ENCODE peak calls at places on chromosomes 13 and 19, in seven cellular contexts. One of them, this sample, is unnamed.

GRCh38 chr19:58054792-58055482 is 4.1 kb upstream of the ZNF135 start:
- DNase-seq in neuronal stem cell: no peak
- DNase-seq in trophoblast cell: no peak
- DNase-seq in H9: peak; percentile 74
- DNase-seq in mesendoderm: peak; percentile 68
- DNase-seq in H1: peak; percentile 62
- DNase-seq in IMR-90: peak; percentile 2
- DNase-seq in this sample: no peak

GRCh38 chr19:42467437-42467760 is 24.7 kb upstream of the CXCL17 start:
- DNase-seq in mesendoderm: no peak
- DNase-seq in H9: no peak
- DNase-seq in trophoblast cell: no peak
- DNase-seq in neuronal stem cell: no peak
- DNase-seq in IMR-90: no peak
- DNase-seq in H1: no peak
- DNase-seq in this sample: no peak

GRCh38 chr13:41694902-41695301 is 237.6 kb downstream of the RGCC start:
- DNase-seq in H1: no peak
- DNase-seq in trophoblast cell: no peak
- DNase-seq in mesendoderm: no peak
- DNase-seq in neuronal stem cell: no peak
- DNase-seq in IMR-90: peak; percentile 95
- DNase-seq in H9: no peak
- DNase-seq in this sample: peak; percentile 96

GRCh38 chr13:100808848-100809247 is 134.3 kb upstream of the TMTC4 start:
- DNase-seq in trophoblast cell: no peak
- DNase-seq in H9: no peak
- DNase-seq in IMR-90: no peak
- DNase-seq in mesendoderm: no peak
- DNase-seq in neuronal stem cell: peak; percentile 38
- DNase-seq in H1: no peak
- DNase-seq in this sample: no peak

GRCh38 chr13:98206946-98207345 is 29.9 kb upstream of the RNF113B start:
- DNase-seq in H9: no peak
- DNase-seq in trophoblast cell: peak; percentile 22
- DNase-seq in H1: no peak
- DNase-seq in mesendoderm: no peak
- DNase-seq in IMR-90: peak; percentile 99
- DNase-seq in neuronal stem cell: no peak
- DNase-seq in this sample: peak; percentile 95

GRCh38 chr13:41533676-41534075 is 76.3 kb downstream of the RGCC start:
- DNase-seq in trophoblast cell: no peak
- DNase-seq in mesendoderm: no peak
- DNase-seq in H1: no peak
- DNase-seq in IMR-90: no peak
- DNase-seq in H9: no peak
- DNase-seq in neuronal stem cell: no peak
- DNase-seq in this sample: no peak

GRCh38 chr19:7544626-7545025 is 9.1 kb downstream of the PNPLA6 start:
- DNase-seq in H1: no peak
- DNase-seq in mesendoderm: no peak
- DNase-seq in neuronal stem cell: no peak
- DNase-seq in H9: no peak
- DNase-seq in IMR-90: no peak
- DNase-seq in trophoblast cell: no peak
- DNase-seq in this sample: no peak

GRCh38 chr13:61136101-61136500 is 279.5 kb downstream of the PCDH20 start:
- DNase-seq in H1: no peak
- DNase-seq in H9: no peak
- DNase-seq in neuronal stem cell: no peak
- DNase-seq in trophoblast cell: no peak
- DNase-seq in mesendoderm: no peak
- DNase-seq in IMR-90: no peak
- DNase-seq in this sample: no peak

GRCh38 chr13:111486801-111487200 is 166.4 kb downstream of the TEX29 start:
- DNase-seq in mesendoderm: no peak
- DNase-seq in H1: no peak
- DNase-seq in neuronal stem cell: no peak
- DNase-seq in IMR-90: no peak
- DNase-seq in trophoblast cell: no peak
- DNase-seq in H9: no peak
- DNase-seq in this sample: no peak

GRCh38 chr13:109154146-109154545 is 524.7 kb downstream of the MYO16 start:
- DNase-seq in H9: no peak
- DNase-seq in neuronal stem cell: no peak
- DNase-seq in trophoblast cell: peak; percentile 27
- DNase-seq in mesendoderm: no peak
- DNase-seq in IMR-90: no peak
- DNase-seq in H1: no peak
- DNase-seq in this sample: peak; percentile 84

GRCh38 chr19:12166596-12166995 is 3.7 kb downstream of the ZNF136 start:
- DNase-seq in H1: no peak
- DNase-seq in mesendoderm: no peak
- DNase-seq in IMR-90: peak; percentile 67
- DNase-seq in neuronal stem cell: no peak
- DNase-seq in H9: no peak
- DNase-seq in trophoblast cell: no peak
- DNase-seq in this sample: peak; percentile 48

DNA sequence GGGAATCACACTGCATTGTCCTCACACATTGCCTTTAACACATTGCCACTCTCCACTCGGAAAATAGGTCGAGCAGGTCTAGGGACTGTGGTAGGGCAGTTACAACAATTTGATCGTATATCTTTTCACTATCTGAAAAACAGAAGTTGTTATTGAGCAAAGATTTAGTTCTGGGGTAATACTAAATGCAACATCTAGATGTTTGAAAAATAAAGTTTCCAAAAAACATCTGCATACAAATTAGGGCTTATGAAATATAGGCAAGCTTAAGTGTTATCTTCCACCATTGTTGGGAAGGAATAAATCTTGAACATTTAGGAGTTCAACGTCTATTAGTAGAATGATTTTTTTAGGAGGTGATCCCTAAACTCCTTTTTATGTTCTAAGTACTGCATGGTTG is 768 bp upstream of the HS6ST3 start:
- DNase-seq in trophoblast cell: no peak
- DNase-seq in H1: no peak
- DNase-seq in neuronal stem cell: no peak
- DNase-seq in IMR-90: no peak
- DNase-seq in H9: no peak
- DNase-seq in mesendoderm: no peak
- DNase-seq in this sample: no peak
- H2BK5ac ChIP-seq in trophoblast cell: no peak overlapping the region
- H2BK5ac ChIP-seq in H1: no peak overlapping the region
- H2BK5ac ChIP-seq in neuronal stem cell: no peak overlapping the region
- H2BK5ac ChIP-seq in IMR-90: no peak overlapping the region
- H2BK5ac ChIP-seq in H9: no peak overlapping the region
- H2BK5ac ChIP-seq in mesendoderm: no peak overlapping the region
- H2BK5ac ChIP-seq in this sample: no peak overlapping the region

GRCh38 chr19:769610-770009 is 18.7 kb downstream of the MISP start:
- DNase-seq in H9: no peak
- DNase-seq in trophoblast cell: no peak
- DNase-seq in mesendoderm: no peak
- DNase-seq in H1: no peak
- DNase-seq in neuronal stem cell: no peak
- DNase-seq in IMR-90: no peak
- DNase-seq in this sample: no peak

GRCh38 chr19:771332-771785 is 20.4 kb downstream of the MISP start:
- DNase-seq in IMR-90: peak; percentile 43
- DNase-seq in trophoblast cell: peak; percentile 38
- DNase-seq in H1: no peak
- DNase-seq in neuronal stem cell: no peak
- DNase-seq in mesendoderm: peak; percentile 71
- DNase-seq in H9: peak; percentile 64
- DNase-seq in this sample: peak; percentile 70

GRCh38 chr19:765179-765738 is 14.3 kb downstream of the MISP start:
- DNase-seq in H9: no peak
- DNase-seq in H1: no peak
- DNase-seq in IMR-90: no peak
- DNase-seq in trophoblast cell: no peak
- DNase-seq in neuronal stem cell: no peak
- DNase-seq in mesendoderm: no peak
- DNase-seq in this sample: no peak

GRCh38 chr19:772043-772442 is 21.1 kb downstream of the MISP start:
- DNase-seq in IMR-90: no peak
- DNase-seq in H1: no peak
- DNase-seq in trophoblast cell: no peak
- DNase-seq in mesendoderm: no peak
- DNase-seq in H9: no peak
- DNase-seq in neuronal stem cell: no peak
- DNase-seq in this sample: no peak

DNA sequence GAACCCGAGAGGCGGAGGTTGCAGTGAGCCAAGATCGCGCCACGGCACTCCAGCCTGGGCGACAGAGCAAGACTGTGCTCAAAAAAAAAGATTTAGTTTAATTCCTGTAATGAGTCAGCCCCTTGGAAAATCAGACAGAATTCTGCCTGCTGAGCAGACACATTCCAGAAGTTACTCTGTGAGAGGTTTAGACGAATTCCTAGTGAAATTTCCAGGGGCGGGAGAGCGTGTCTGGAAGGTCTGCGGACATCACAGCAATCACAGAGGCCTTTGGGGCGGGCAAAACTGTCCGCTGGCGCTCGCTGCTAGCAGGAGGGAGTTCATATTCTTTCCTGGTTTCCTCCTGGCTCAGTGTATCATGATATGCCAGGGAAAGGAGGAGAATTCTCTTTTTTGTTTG is 17.5 kb downstream of the MISP start:
- DNase-seq in trophoblast cell: peak; percentile 84
- DNase-seq in neuronal stem cell: no peak
- DNase-seq in H9: no peak
- DNase-seq in mesendoderm: no peak
- DNase-seq in H1: no peak
- DNase-seq in IMR-90: peak; percentile 83
- DNase-seq in this sample: peak; percentile 94
- H3K9ac ChIP-seq in trophoblast cell: no peak overlapping the region
- H3K9ac ChIP-seq in neuronal stem cell: no peak overlapping the region
- H3K9ac ChIP-seq in H9: no peak overlapping the region
- H3K9ac ChIP-seq in mesendoderm: no peak overlapping the region
- H3K9ac ChIP-seq in H1: no peak overlapping the region
- H3K9ac ChIP-seq in IMR-90: no peak overlapping the region
- H3K9ac ChIP-seq in this sample: peak overlapping the region; percentile 31

GRCh38 chr19:3981373-3981735 is 3.9 kb downstream of the EEF2 start:
- DNase-seq in H9: no peak
- DNase-seq in IMR-90: no peak
- DNase-seq in mesendoderm: no peak
- DNase-seq in neuronal stem cell: no peak
- DNase-seq in trophoblast cell: no peak
- DNase-seq in H1: no peak
- DNase-seq in this sample: no peak

GRCh38 chr19:3979674-3980352 is 5.5 kb downstream of the EEF2 start:
- DNase-seq in mesendoderm: no peak
- DNase-seq in trophoblast cell: no peak
- DNase-seq in neuronal stem cell: no peak
- DNase-seq in IMR-90: no peak
- DNase-seq in H9: peak; percentile 29
- DNase-seq in H1: no peak
- DNase-seq in this sample: no peak

GRCh38 chr19:3979289-3979673 is 6.0 kb downstream of the EEF2 start:
- DNase-seq in trophoblast cell: no peak
- DNase-seq in mesendoderm: no peak
- DNase-seq in IMR-90: no peak
- DNase-seq in H9: peak; percentile 41
- DNase-seq in neuronal stem cell: no peak
- DNase-seq in H1: peak; percentile 49
- DNase-seq in this sample: no peak

GRCh38 chr19:3981736-3982681 is 3.3 kb downstream of the EEF2 start:
- DNase-seq in neuronal stem cell: no peak
- DNase-seq in mesendoderm: no peak
- DNase-seq in H9: peak; percentile 31
- DNase-seq in IMR-90: no peak
- DNase-seq in trophoblast cell: no peak
- DNase-seq in H1: no peak
- DNase-seq in this sample: no peak

GRCh38 chr19:3980353-3981251 is 4.7 kb downstream of the EEF2 start:
- DNase-seq in IMR-90: no peak
- DNase-seq in H1: no peak
- DNase-seq in H9: peak; percentile 28
- DNase-seq in neuronal stem cell: no peak
- DNase-seq in mesendoderm: no peak
- DNase-seq in trophoblast cell: no peak
- DNase-seq in this sample: no peak
- H2BK5ac ChIP-seq in IMR-90: no peak overlapping the region
- H2BK5ac ChIP-seq in H1: no peak overlapping the region
- H2BK5ac ChIP-seq in H9: no peak overlapping the region
- H2BK5ac ChIP-seq in neuronal stem cell: peak overlapping the region; percentile 49
- H2BK5ac ChIP-seq in mesendoderm: no peak overlapping the region
- H2BK5ac ChIP-seq in trophoblast cell: no peak overlapping the region
- H2BK5ac ChIP-seq in this sample: no peak overlapping the region

GRCh38 chr13:99227331-99227900 is 26.8 kb downstream of the UBAC2 start:
- DNase-seq in H9: no peak
- DNase-seq in IMR-90: no peak
- DNase-seq in mesendoderm: no peak
- DNase-seq in neuronal stem cell: no peak
- DNase-seq in H1: no peak
- DNase-seq in trophoblast cell: no peak
- DNase-seq in this sample: no peak

GRCh38 chr13:99227909-99228688 is 27.4 kb downstream of the UBAC2 start:
- DNase-seq in mesendoderm: no peak
- DNase-seq in H1: no peak
- DNase-seq in neuronal stem cell: no peak
- DNase-seq in H9: no peak
- DNase-seq in trophoblast cell: peak; percentile 13
- DNase-seq in IMR-90: no peak
- DNase-seq in this sample: no peak

GRCh38 chr13:99224019-99224418 is 23.4 kb downstream of the UBAC2 start:
- DNase-seq in H9: no peak
- DNase-seq in mesendoderm: no peak
- DNase-seq in H1: no peak
- DNase-seq in neuronal stem cell: no peak
- DNase-seq in IMR-90: no peak
- DNase-seq in trophoblast cell: no peak
- DNase-seq in this sample: no peak

GRCh38 chr13:99225078-99225477 is 24.4 kb downstream of the UBAC2 start:
- DNase-seq in neuronal stem cell: no peak
- DNase-seq in trophoblast cell: no peak
- DNase-seq in H1: no peak
- DNase-seq in mesendoderm: no peak
- DNase-seq in IMR-90: no peak
- DNase-seq in H9: no peak
- DNase-seq in this sample: no peak

GRCh38 chr13:99226493-99226892 is 25.8 kb downstream of the UBAC2 start:
- DNase-seq in mesendoderm: no peak
- DNase-seq in trophoblast cell: no peak
- DNase-seq in neuronal stem cell: no peak
- DNase-seq in IMR-90: no peak
- DNase-seq in H1: no peak
- DNase-seq in H9: no peak
- DNase-seq in this sample: no peak
- H3K9ac ChIP-seq in mesendoderm: no peak overlapping the region
- H3K9ac ChIP-seq in trophoblast cell: no peak overlapping the region
- H3K9ac ChIP-seq in neuronal stem cell: no peak overlapping the region
- H3K9ac ChIP-seq in IMR-90: no peak overlapping the region
- H3K9ac ChIP-seq in H1: no peak overlapping the region
- H3K9ac ChIP-seq in H9: no peak overlapping the region
- H3K9ac ChIP-seq in this sample: no peak overlapping the region

DNA sequence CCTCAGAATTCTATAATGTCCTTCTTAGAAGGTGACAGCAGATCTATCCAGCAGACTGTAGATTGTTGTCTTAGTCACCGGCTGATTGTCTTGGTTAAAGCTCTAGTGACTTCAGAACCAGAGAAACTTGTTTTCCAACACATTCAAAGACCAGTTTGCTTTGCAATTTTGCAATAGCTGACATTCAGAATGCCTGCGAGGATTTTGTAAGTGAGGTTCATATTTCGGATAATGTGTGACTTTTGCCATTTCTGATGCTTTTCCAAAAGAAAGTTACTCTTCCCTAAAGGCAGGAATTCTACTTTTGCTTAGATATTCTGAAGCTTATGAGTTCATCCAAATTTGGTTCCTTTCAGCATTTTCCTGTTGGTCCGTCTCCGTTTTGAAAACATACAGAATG is 13.2 kb downstream of the SPINT2 start:
- DNase-seq in mesendoderm: peak; percentile 37
- DNase-seq in H9: no peak
- DNase-seq in neuronal stem cell: no peak
- DNase-seq in IMR-90: peak; percentile 35
- DNase-seq in trophoblast cell: peak; percentile 79
- DNase-seq in H1: no peak
- DNase-seq in this sample: peak; percentile 42
- H2BK5ac ChIP-seq in mesendoderm: no peak overlapping the region
- H2BK5ac ChIP-seq in H9: no peak overlapping the region
- H2BK5ac ChIP-seq in neuronal stem cell: no peak overlapping the region
- H2BK5ac ChIP-seq in IMR-90: peak overlapping the region; percentile 55
- H2BK5ac ChIP-seq in trophoblast cell: peak overlapping the region; percentile 72
- H2BK5ac ChIP-seq in H1: no peak overlapping the region
- H2BK5ac ChIP-seq in this sample: no peak overlapping the region